ENCODE peak calls at places on chromosomes 1 and 21, in six cellular contexts. One of them, this sample, is unnamed.

GRCh38 chr1:88609051-88609450 is 75.0 kb upstream of the PKN2 start:
- DNase-seq in tibial artery: no peak
- DNase-seq in ovary: no peak
- DNase-seq in HCT116: no peak
- DNase-seq in CD8-positive, alpha-beta T cell: no peak
- DNase-seq in fibroblast of pulmonary artery: no peak
- DNase-seq in this sample: no peak

GRCh38 chr1:230851291-230851691 is 17.0 kb downstream of the C1orf198 start:
- DNase-seq in tibial artery: no peak
- DNase-seq in ovary: no peak
- DNase-seq in HCT116: no peak
- DNase-seq in CD8-positive, alpha-beta T cell: no peak
- DNase-seq in fibroblast of pulmonary artery: peak; percentile 63
- DNase-seq in this sample: no peak

GRCh38 chr1:205286335-205286950 is 35.1 kb downstream of the NUAK2 start:
- DNase-seq in tibial artery: no peak
- DNase-seq in ovary: no peak
- DNase-seq in HCT116: no peak
- DNase-seq in CD8-positive, alpha-beta T cell: peak; percentile 55
- DNase-seq in fibroblast of pulmonary artery: no peak
- DNase-seq in this sample: peak; percentile 96

GRCh38 chr1:75233302-75233929 is 99.2 kb downstream of the LHX8 start:
- DNase-seq in tibial artery: no peak
- DNase-seq in ovary: no peak
- DNase-seq in HCT116: peak; percentile 19
- DNase-seq in CD8-positive, alpha-beta T cell: no peak
- DNase-seq in fibroblast of pulmonary artery: peak; percentile 54
- DNase-seq in this sample: peak; percentile 41

GRCh38 chr1:24201941-24202440 is 14.9 kb upstream of the IFNLR1 start:
- DNase-seq in tibial artery: peak; percentile 95
- DNase-seq in ovary: peak; percentile 34
- DNase-seq in HCT116: peak; percentile 86
- DNase-seq in CD8-positive, alpha-beta T cell: peak; percentile 59
- DNase-seq in fibroblast of pulmonary artery: peak; percentile 94
- DNase-seq in this sample: peak; percentile 78

GRCh38 chr1:214377886-214378285 is 96.9 kb downstream of the SMYD2 start:
- DNase-seq in tibial artery: no peak
- DNase-seq in ovary: no peak
- DNase-seq in HCT116: no peak
- DNase-seq in CD8-positive, alpha-beta T cell: no peak
- DNase-seq in fibroblast of pulmonary artery: peak; percentile 80
- DNase-seq in this sample: no peak

GRCh38 chr1:52204696-52205095 is 62.8 kb downstream of the ZFYVE9 start:
- DNase-seq in tibial artery: no peak
- DNase-seq in ovary: no peak
- DNase-seq in HCT116: no peak
- DNase-seq in CD8-positive, alpha-beta T cell: no peak
- DNase-seq in fibroblast of pulmonary artery: no peak
- DNase-seq in this sample: peak; percentile 59

GRCh38 chr1:99005142-99005491 is 456 bp upstream of the PLPPR5 start:
- DNase-seq in tibial artery: no peak
- DNase-seq in ovary: no peak
- DNase-seq in HCT116: no peak
- DNase-seq in CD8-positive, alpha-beta T cell: no peak
- DNase-seq in fibroblast of pulmonary artery: no peak
- DNase-seq in this sample: no peak

GRCh38 chr1:55040083-55040952 is 970 bp downstream of the PCSK9 start:
- DNase-seq in tibial artery: no peak
- DNase-seq in ovary: no peak
- DNase-seq in HCT116: no peak
- DNase-seq in CD8-positive, alpha-beta T cell: no peak
- DNase-seq in fibroblast of pulmonary artery: no peak
- DNase-seq in this sample: no peak

GRCh38 chr1:63951076-63951946 is 177.5 kb downstream of the ROR1 start:
- DNase-seq in tibial artery: no peak
- DNase-seq in ovary: no peak
- DNase-seq in HCT116: no peak
- DNase-seq in CD8-positive, alpha-beta T cell: no peak
- DNase-seq in fibroblast of pulmonary artery: peak; percentile 56
- DNase-seq in this sample: no peak

GRCh38 chr21:42209801-42210479 is 9.0 kb upstream of the ABCG1 start:
- DNase-seq in tibial artery: no peak
- DNase-seq in ovary: no peak
- DNase-seq in HCT116: no peak
- DNase-seq in CD8-positive, alpha-beta T cell: no peak
- DNase-seq in fibroblast of pulmonary artery: peak; percentile 38
- DNase-seq in this sample: no peak

GRCh38 chr1:103560427-103560826 is 11.0 kb upstream of the AMY2B start:
- DNase-seq in tibial artery: no peak
- DNase-seq in ovary: no peak
- DNase-seq in HCT116: no peak
- DNase-seq in CD8-positive, alpha-beta T cell: no peak
- DNase-seq in fibroblast of pulmonary artery: no peak
- DNase-seq in this sample: no peak

GRCh38 chr21:41823906-41824305 is 55.2 kb downstream of the PRDM15 start:
- DNase-seq in tibial artery: no peak
- DNase-seq in ovary: no peak
- DNase-seq in HCT116: no peak
- DNase-seq in CD8-positive, alpha-beta T cell: no peak
- DNase-seq in fibroblast of pulmonary artery: no peak
- DNase-seq in this sample: no peak

GRCh38 chr1:89635825-89636815 is 3.2 kb downstream of the LRRC8C start:
- DNase-seq in tibial artery: no peak
- DNase-seq in ovary: no peak
- DNase-seq in HCT116: no peak
- DNase-seq in CD8-positive, alpha-beta T cell: no peak
- DNase-seq in fibroblast of pulmonary artery: peak; percentile 66
- DNase-seq in this sample: no peak

GRCh38 chr1:107309962-107310361 is 169.1 kb downstream of the NTNG1 start:
- DNase-seq in tibial artery: no peak
- DNase-seq in ovary: no peak
- DNase-seq in HCT116: no peak
- DNase-seq in CD8-positive, alpha-beta T cell: no peak
- DNase-seq in fibroblast of pulmonary artery: no peak
- DNase-seq in this sample: no peak

GRCh38 chr1:221739018-221739676 is 2.7 kb downstream of the DUSP10 start:
- DNase-seq in tibial artery: no peak
- DNase-seq in ovary: no peak
- DNase-seq in HCT116: no peak
- DNase-seq in CD8-positive, alpha-beta T cell: no peak
- DNase-seq in fibroblast of pulmonary artery: no peak
- DNase-seq in this sample: no peak

GRCh38 chr1:17547271-17547670 is 7.8 kb downstream of the ARHGEF10L start:
- DNase-seq in tibial artery: no peak
- DNase-seq in ovary: no peak
- DNase-seq in HCT116: no peak
- DNase-seq in CD8-positive, alpha-beta T cell: no peak
- DNase-seq in fibroblast of pulmonary artery: no peak
- DNase-seq in this sample: no peak

GRCh38 chr1:172533511-172534116 is 664 bp downstream of the SUCO start:
- DNase-seq in tibial artery: peak; percentile 48
- DNase-seq in ovary: peak; percentile 36
- DNase-seq in HCT116: no peak
- DNase-seq in CD8-positive, alpha-beta T cell: peak; percentile 29
- DNase-seq in fibroblast of pulmonary artery: peak; percentile 24
- DNase-seq in this sample: peak; percentile 54
- TF ChIP-seq CTCF in tibial artery: no peak
- TF ChIP-seq CTCF in ovary: no peak
- TF ChIP-seq CTCF in HCT116: no peak
- TF ChIP-seq CTCF in CD8-positive, alpha-beta T cell: no peak
- TF ChIP-seq CTCF in fibroblast of pulmonary artery: no peak
- TF ChIP-seq CTCF in this sample: no peak

DNA sequence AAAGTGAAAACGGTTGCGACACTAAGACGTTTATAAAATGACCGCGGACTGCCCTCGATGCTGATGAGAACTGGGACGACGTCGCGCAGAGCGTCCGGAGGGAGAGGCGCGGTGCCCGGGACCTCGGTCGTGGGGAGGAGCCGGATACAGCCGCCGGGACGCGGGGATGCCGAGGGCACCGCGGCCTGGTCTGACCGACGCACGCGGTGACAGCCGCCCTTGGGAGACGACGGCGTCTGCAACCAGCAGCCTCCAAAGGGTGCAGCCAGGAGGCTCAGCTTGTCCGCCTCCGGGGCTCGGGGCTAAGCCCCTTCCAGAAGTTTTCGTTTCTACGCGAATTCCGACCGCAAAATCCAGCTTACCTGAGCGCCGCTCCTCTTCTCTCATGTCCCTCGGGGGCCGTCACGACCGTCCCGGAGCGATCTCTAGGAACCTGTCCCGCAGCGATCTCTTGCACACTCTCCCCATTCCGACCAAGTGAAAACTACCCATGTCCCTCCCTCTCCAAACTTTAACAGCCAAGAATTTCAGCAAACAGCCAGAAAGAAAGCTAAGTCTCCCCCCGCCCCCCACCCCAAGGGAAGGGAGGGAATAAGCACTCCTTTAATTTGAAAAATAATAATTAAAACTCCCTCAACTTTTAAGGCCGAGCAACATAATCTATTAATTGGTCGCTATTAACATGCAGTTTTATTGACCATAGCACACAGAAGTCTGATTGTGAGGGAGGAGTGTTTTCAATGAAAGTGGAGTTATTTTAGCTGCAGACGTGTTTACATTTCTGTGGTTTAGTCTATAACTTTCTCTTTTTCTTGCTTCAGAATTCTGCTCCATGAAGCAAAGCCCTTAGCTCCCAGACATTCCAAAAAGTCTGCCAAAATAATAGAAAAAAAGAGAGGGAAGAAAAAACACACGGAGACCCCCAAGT is 144.2 kb upstream of the ETS2 start:
- DNase-seq in tibial artery: peak; percentile 26
- DNase-seq in ovary: peak; percentile 33
- DNase-seq in HCT116: no peak
- DNase-seq in CD8-positive, alpha-beta T cell: no peak
- DNase-seq in fibroblast of pulmonary artery: peak; percentile 39
- DNase-seq in this sample: no peak
- H3K4me3 ChIP-seq in tibial artery: peak overlapping the region; percentile 71
- H3K4me3 ChIP-seq in ovary: peak overlapping the region; percentile 44
- H3K4me3 ChIP-seq in HCT116: no peak overlapping the region
- H3K4me3 ChIP-seq in CD8-positive, alpha-beta T cell: no peak overlapping the region
- H3K4me3 ChIP-seq in fibroblast of pulmonary artery: peak overlapping the region; percentile 44
- H3K4me3 ChIP-seq in this sample: no peak overlapping the region

GRCh38 chr1:150979723-150980056 is 2.4 kb upstream of the ANXA9 start:
- DNase-seq in tibial artery: no peak
- DNase-seq in ovary: no peak
- DNase-seq in HCT116: no peak
- DNase-seq in CD8-positive, alpha-beta T cell: no peak
- DNase-seq in fibroblast of pulmonary artery: no peak
- DNase-seq in this sample: no peak
- TF ChIP-seq CTCF in tibial artery: no peak
- TF ChIP-seq CTCF in ovary: no peak
- TF ChIP-seq CTCF in HCT116: no peak
- TF ChIP-seq CTCF in CD8-positive, alpha-beta T cell: peak; percentile 65
- TF ChIP-seq CTCF in fibroblast of pulmonary artery: no peak
- TF ChIP-seq CTCF in this sample: no peak

GRCh38 chr1:200671235-200671786 is 1.6 kb upstream of the DDX59 start:
- DNase-seq in tibial artery: no peak
- DNase-seq in ovary: no peak
- DNase-seq in HCT116: no peak
- DNase-seq in CD8-positive, alpha-beta T cell: no peak
- DNase-seq in fibroblast of pulmonary artery: no peak
- DNase-seq in this sample: no peak

GRCh38 chr1:200666309-200666708 is 3.4 kb downstream of the DDX59 start:
- DNase-seq in tibial artery: no peak
- DNase-seq in ovary: no peak
- DNase-seq in HCT116: no peak
- DNase-seq in CD8-positive, alpha-beta T cell: no peak
- DNase-seq in fibroblast of pulmonary artery: no peak
- DNase-seq in this sample: no peak

GRCh38 chr1:200669314-200670214 is at the start of gene DDX59:
- DNase-seq in tibial artery: peak; percentile 96
- DNase-seq in ovary: peak; percentile 96
- DNase-seq in HCT116: peak; percentile 95
- DNase-seq in CD8-positive, alpha-beta T cell: peak; percentile 91
- DNase-seq in fibroblast of pulmonary artery: peak; percentile 99
- DNase-seq in this sample: peak; percentile 98

GRCh38 chr1:200670215-200671118 is 760 bp upstream of the DDX59 start:
- DNase-seq in tibial artery: peak; percentile 43
- DNase-seq in ovary: no peak
- DNase-seq in HCT116: peak; percentile 69
- DNase-seq in CD8-positive, alpha-beta T cell: no peak
- DNase-seq in fibroblast of pulmonary artery: peak; percentile 81
- DNase-seq in this sample: peak; percentile 82

GRCh38 chr1:200668514-200669313 is 993 bp downstream of the DDX59 start:
- DNase-seq in tibial artery: no peak
- DNase-seq in ovary: no peak
- DNase-seq in HCT116: no peak
- DNase-seq in CD8-positive, alpha-beta T cell: no peak
- DNase-seq in fibroblast of pulmonary artery: no peak
- DNase-seq in this sample: no peak
- H3K4me3 ChIP-seq in tibial artery: peak overlapping the region; percentile 94
- H3K4me3 ChIP-seq in ovary: peak overlapping the region; percentile 98
- H3K4me3 ChIP-seq in HCT116: peak overlapping the region; percentile 79
- H3K4me3 ChIP-seq in CD8-positive, alpha-beta T cell: peak overlapping the region; percentile 94
- H3K4me3 ChIP-seq in fibroblast of pulmonary artery: peak overlapping the region; percentile 74
- H3K4me3 ChIP-seq in this sample: peak overlapping the region; percentile 73

DNA sequence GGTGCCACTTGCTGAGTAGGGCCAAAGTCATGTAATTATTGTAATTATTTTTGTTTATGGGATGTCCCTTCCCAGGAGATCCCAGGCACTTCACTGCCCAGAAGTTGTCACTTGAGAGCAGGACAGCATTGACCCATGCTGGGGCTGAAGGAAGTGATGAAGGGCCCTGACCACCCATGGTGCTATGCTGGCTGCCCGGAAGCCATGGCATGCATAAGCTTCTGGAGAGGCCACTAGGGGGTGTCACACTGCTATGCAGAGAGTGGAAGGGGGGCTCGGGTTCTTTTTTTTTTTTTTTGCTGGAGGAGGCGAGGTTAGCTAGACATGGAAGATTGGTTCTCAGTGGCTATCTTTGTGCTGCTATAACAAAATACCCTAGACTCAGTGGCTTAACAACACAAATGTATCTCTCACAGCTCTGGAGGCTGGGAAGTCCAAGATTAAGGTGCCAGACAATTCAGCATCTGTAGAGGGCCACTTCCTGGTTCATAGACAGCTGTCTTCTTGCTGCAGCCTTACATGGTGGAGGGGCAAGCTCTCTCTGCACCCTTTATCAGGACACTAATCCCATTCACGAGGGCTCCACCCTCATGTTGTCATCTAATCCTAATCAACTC is 84.9 kb downstream of the CNIH3 start:
- DNase-seq in tibial artery: no peak
- DNase-seq in ovary: no peak
- DNase-seq in HCT116: peak; percentile 24
- DNase-seq in CD8-positive, alpha-beta T cell: no peak
- DNase-seq in fibroblast of pulmonary artery: peak; percentile 25
- DNase-seq in this sample: peak; percentile 73
- TF ChIP-seq CTCF in tibial artery: no peak
- TF ChIP-seq CTCF in ovary: no peak
- TF ChIP-seq CTCF in HCT116: peak; percentile 54
- TF ChIP-seq CTCF in CD8-positive, alpha-beta T cell: no peak
- TF ChIP-seq CTCF in fibroblast of pulmonary artery: peak; percentile 52
- TF ChIP-seq CTCF in this sample: peak; percentile 69

GRCh38 chr21:35257413-35257812 is 208.3 kb upstream of the RUNX1 start:
- DNase-seq in tibial artery: peak; percentile 76
- DNase-seq in ovary: peak; percentile 47
- DNase-seq in HCT116: peak; percentile 68
- DNase-seq in CD8-positive, alpha-beta T cell: no peak
- DNase-seq in fibroblast of pulmonary artery: peak; percentile 96
- DNase-seq in this sample: no peak
- H3K4me3 ChIP-seq in tibial artery: no peak overlapping the region
- H3K4me3 ChIP-seq in ovary: no peak overlapping the region
- H3K4me3 ChIP-seq in HCT116: peak overlapping the region; percentile 0
- H3K4me3 ChIP-seq in CD8-positive, alpha-beta T cell: no peak overlapping the region
- H3K4me3 ChIP-seq in fibroblast of pulmonary artery: no peak overlapping the region
- H3K4me3 ChIP-seq in this sample: no peak overlapping the region